ENCODE peak calls at places on chromosomes 5 and 9, in six cellular contexts. One of them, this sample, is unnamed.

GRCh38 chr9:2837915-2838314 is 6.0 kb downstream of the PUM3 start:
- DNase-seq in kidney epithelial cell: no peak
- DNase-seq in amniotic stem cell: no peak
- DNase-seq in foreskin fibroblast: no peak
- DNase-seq in Daoy: no peak
- DNase-seq in psoas muscle: no peak
- DNase-seq in this sample: no peak

GRCh38 chr9:69097923-69098593 is 62.5 kb downstream of the FXN start:
- DNase-seq in amniotic stem cell: no peak
- DNase-seq in kidney epithelial cell: no peak
- DNase-seq in foreskin fibroblast: no peak
- DNase-seq in Daoy: no peak
- DNase-seq in psoas muscle: no peak
- DNase-seq in this sample: no peak

GRCh38 chr5:36079200-36079761 is 12.6 kb upstream of the UGT3A2 start:
- DNase-seq in foreskin fibroblast: peak
- DNase-seq in amniotic stem cell: no peak
- DNase-seq in Daoy: peak
- DNase-seq in psoas muscle: no peak
- DNase-seq in kidney epithelial cell: no peak
- DNase-seq in this sample: no peak

GRCh38 chr9:92654481-92655301 is 15.2 kb downstream of the IPPK start:
- DNase-seq in Daoy: no peak
- DNase-seq in amniotic stem cell: no peak
- DNase-seq in foreskin fibroblast: no peak
- DNase-seq in kidney epithelial cell: no peak
- DNase-seq in psoas muscle: no peak
- DNase-seq in this sample: no peak

GRCh38 chr9:72207278-72207677 is 58.0 kb downstream of the GDA start:
- DNase-seq in Daoy: no peak
- DNase-seq in foreskin fibroblast: no peak
- DNase-seq in amniotic stem cell: no peak
- DNase-seq in psoas muscle: no peak
- DNase-seq in kidney epithelial cell: no peak
- DNase-seq in this sample: no peak

GRCh38 chr9:12732971-12733370 is 39.8 kb downstream of the TYRP1 start:
- DNase-seq in kidney epithelial cell: no peak
- DNase-seq in amniotic stem cell: no peak
- DNase-seq in Daoy: no peak
- DNase-seq in psoas muscle: no peak
- DNase-seq in foreskin fibroblast: no peak
- DNase-seq in this sample: no peak

GRCh38 chr9:13728917-13729811 is 449.7 kb upstream of the MPDZ start:
- DNase-seq in Daoy: peak
- DNase-seq in amniotic stem cell: no peak
- DNase-seq in foreskin fibroblast: no peak
- DNase-seq in kidney epithelial cell: peak
- DNase-seq in psoas muscle: no peak
- DNase-seq in this sample: no peak

GRCh38 chr9:127614961-127615360 is 2.9 kb downstream of the STXBP1 start:
- DNase-seq in foreskin fibroblast: no peak
- DNase-seq in psoas muscle: peak
- DNase-seq in Daoy: no peak
- DNase-seq in kidney epithelial cell: no peak
- DNase-seq in amniotic stem cell: no peak
- DNase-seq in this sample: no peak

This sample was measured in amygdala.